ENCODE peak calls at places on chromosome 22, in seven cellular contexts. One of them, this sample, is unnamed.
A peak's percentile ranks its signal among the peaks of the same experiment; 100 is the strongest.

GRCh38 chr22:22520020-22520656 is at the start of gene ZNF280A:
- DNase-seq in endothelial cell: no peak
- DNase-seq in nephron progenitor cell: no peak
- DNase-seq in HCT116: peak; percentile 51
- DNase-seq in GM12865: no peak
- DNase-seq in chondrocyte: no peak
- DNase-seq in spleen: no peak
- DNase-seq in this sample: no peak

GRCh38 chr22:20001082-20001638 is 15.5 kb downstream of the ARVCF start:
- DNase-seq in endothelial cell: no peak
- DNase-seq in nephron progenitor cell: no peak
- DNase-seq in HCT116: no peak
- DNase-seq in GM12865: no peak
- DNase-seq in chondrocyte: peak; percentile 60
- DNase-seq in spleen: peak; percentile 53
- DNase-seq in this sample: no peak

GRCh38 chr22:21624120-21624879 is 5.5 kb downstream of the YDJC start:
- DNase-seq in endothelial cell: peak; percentile 63
- DNase-seq in nephron progenitor cell: peak; percentile 65
- DNase-seq in HCT116: no peak
- DNase-seq in GM12865: no peak
- DNase-seq in chondrocyte: no peak
- DNase-seq in spleen: no peak
- DNase-seq in this sample: peak; percentile 47

GRCh38 chr22:23402275-23403151 is 177.6 kb downstream of the IGLL1 start:
- DNase-seq in endothelial cell: peak; percentile 82
- DNase-seq in nephron progenitor cell: peak; percentile 87
- DNase-seq in HCT116: peak; percentile 66
- DNase-seq in GM12865: peak; percentile 71
- DNase-seq in chondrocyte: peak; percentile 76
- DNase-seq in spleen: peak; percentile 88
- DNase-seq in this sample: peak; percentile 82

GRCh38 chr22:50443202-50443601 is 31.6 kb downstream of the SBF1 start:
- DNase-seq in endothelial cell: no peak
- DNase-seq in nephron progenitor cell: no peak
- DNase-seq in HCT116: no peak
- DNase-seq in GM12865: no peak
- DNase-seq in chondrocyte: no peak
- DNase-seq in spleen: no peak
- DNase-seq in this sample: no peak

GRCh38 chr22:20953668-20954500 is 13.2 kb upstream of the AIFM3 start:
- DNase-seq in endothelial cell: no peak
- DNase-seq in nephron progenitor cell: no peak
- DNase-seq in HCT116: no peak
- DNase-seq in GM12865: no peak
- DNase-seq in chondrocyte: no peak
- DNase-seq in spleen: no peak
- DNase-seq in this sample: peak; percentile 97

GRCh38 chr22:21921184-21921721 is 31.4 kb downstream of the PPM1F start:
- DNase-seq in endothelial cell: no peak
- DNase-seq in nephron progenitor cell: no peak
- DNase-seq in HCT116: no peak
- DNase-seq in GM12865: no peak
- DNase-seq in chondrocyte: no peak
- DNase-seq in spleen: no peak
- DNase-seq in this sample: no peak

GRCh38 chr22:44736581-44737413 is 15.6 kb upstream of the ARHGAP8 start:
- DNase-seq in endothelial cell: no peak
- DNase-seq in nephron progenitor cell: no peak
- DNase-seq in HCT116: no peak
- DNase-seq in GM12865: no peak
- DNase-seq in chondrocyte: no peak
- DNase-seq in spleen: no peak
- DNase-seq in this sample: no peak

DNA sequence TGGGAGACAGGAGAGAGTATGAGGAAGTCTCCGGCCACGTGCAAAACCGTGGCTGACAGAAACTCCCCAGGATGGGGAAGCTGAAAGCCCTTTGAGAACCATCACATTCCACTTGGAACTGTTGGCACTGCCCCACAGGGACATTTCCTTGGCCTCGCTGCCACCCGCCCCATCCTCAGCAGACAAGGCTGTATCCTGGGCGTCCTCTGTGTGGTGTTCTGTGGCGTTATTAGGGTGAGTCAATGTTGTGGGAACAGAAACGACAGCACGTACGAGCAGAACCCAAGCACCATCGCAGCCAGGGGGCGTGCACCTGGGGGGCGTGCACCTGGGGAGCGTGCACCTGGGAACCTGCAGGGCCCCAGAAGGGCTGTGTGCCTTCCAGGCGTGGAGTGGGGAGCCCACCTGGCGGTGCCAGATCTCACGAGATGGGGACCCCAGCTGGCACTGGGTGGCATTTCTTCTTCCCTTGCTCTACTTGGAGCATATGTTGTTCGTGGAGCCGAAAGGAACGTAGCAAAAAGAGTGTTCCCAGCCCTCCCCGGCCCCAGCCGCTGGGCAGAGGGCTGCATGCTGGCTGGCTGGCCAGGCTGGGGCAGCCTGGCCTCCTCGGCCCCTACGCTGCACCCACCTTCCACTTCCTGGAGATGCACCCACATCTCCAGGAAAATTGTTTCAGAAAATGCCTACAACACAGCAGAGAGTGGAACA is 35.4 kb downstream of the NFAM1 start:
- DNase-seq in endothelial cell: no peak
- DNase-seq in nephron progenitor cell: no peak
- DNase-seq in HCT116: peak; percentile 3
- DNase-seq in GM12865: peak; percentile 39
- DNase-seq in chondrocyte: no peak
- DNase-seq in spleen: peak; percentile 92
- DNase-seq in this sample: peak; percentile 29
- TF ChIP-seq CTCF in endothelial cell: no peak
- TF ChIP-seq CTCF in nephron progenitor cell: no peak
- TF ChIP-seq CTCF in HCT116: peak; percentile 39
- TF ChIP-seq CTCF in GM12865: peak; percentile 15
- TF ChIP-seq CTCF in chondrocyte: no peak
- TF ChIP-seq CTCF in spleen: no peak
- TF ChIP-seq CTCF in this sample: peak; percentile 14

DNA sequence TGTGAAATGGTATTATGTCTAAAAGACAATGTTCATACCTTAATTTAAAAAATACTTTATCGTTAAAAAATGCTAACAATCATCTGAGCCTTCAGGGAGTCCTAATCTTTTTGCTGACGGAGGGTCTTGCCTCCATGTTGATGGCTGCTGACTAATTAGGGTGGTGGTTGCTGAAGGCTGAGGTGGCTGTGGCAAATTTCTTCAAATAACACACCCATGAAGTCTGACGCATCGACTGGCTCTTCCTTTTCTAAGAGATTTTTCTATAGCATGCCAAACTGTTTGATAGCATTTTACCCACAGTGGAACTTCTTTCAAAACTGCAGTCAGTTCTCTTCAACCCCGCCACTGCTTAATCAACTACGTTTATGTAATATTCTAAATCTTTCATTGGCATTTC is 33.6 kb downstream of the TCF20 start:
- DNase-seq in endothelial cell: no peak
- DNase-seq in nephron progenitor cell: no peak
- DNase-seq in HCT116: no peak
- DNase-seq in GM12865: no peak
- DNase-seq in chondrocyte: no peak
- DNase-seq in spleen: no peak
- DNase-seq in this sample: no peak
- TF ChIP-seq CTCF in endothelial cell: no peak
- TF ChIP-seq CTCF in nephron progenitor cell: no peak
- TF ChIP-seq CTCF in HCT116: no peak
- TF ChIP-seq CTCF in GM12865: no peak
- TF ChIP-seq CTCF in chondrocyte: no peak
- TF ChIP-seq CTCF in spleen: no peak
- TF ChIP-seq CTCF in this sample: no peak

DNA sequence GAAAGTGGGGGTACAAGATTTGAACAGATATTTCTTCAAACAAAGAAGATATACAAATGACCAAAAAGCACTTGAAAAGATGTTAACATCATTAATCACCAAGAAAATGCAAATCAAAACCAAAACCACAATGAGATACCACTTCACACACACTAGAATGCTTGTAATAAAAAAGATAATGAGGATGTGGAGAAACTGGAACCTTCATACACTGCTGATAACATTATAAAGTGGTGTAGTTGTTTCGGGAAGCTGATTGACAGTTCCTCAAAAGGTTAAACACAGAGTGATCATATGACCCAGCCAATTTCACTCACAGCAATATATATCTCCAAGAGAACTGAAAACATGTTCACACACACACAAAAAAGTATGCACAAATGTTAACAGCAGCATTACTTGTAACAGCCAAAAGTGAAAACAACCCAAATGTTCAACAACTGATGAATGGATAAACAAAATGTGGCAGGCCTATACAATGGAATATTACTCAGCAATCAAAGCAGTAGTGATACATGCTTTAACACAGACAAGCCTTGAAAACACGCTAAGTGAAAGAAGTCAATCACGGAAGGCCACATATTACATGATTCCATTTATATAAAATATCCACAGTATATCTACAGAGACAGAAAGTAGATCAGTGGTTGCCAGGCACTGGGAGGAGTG is 15.1 kb downstream of the PITPNB start:
- DNase-seq in endothelial cell: no peak
- DNase-seq in nephron progenitor cell: no peak
- DNase-seq in HCT116: no peak
- DNase-seq in GM12865: peak; percentile 39
- DNase-seq in chondrocyte: no peak
- DNase-seq in spleen: no peak
- DNase-seq in this sample: no peak
- TF ChIP-seq CTCF in endothelial cell: no peak
- TF ChIP-seq CTCF in nephron progenitor cell: no peak
- TF ChIP-seq CTCF in HCT116: no peak
- TF ChIP-seq CTCF in GM12865: no peak
- TF ChIP-seq CTCF in chondrocyte: no peak
- TF ChIP-seq CTCF in spleen: no peak
- TF ChIP-seq CTCF in this sample: no peak

GRCh38 chr22:38215156-38216038 is 13.6 kb downstream of the MAFF start:
- DNase-seq in endothelial cell: no peak
- DNase-seq in nephron progenitor cell: no peak
- DNase-seq in HCT116: no peak
- DNase-seq in GM12865: no peak
- DNase-seq in chondrocyte: no peak
- DNase-seq in spleen: no peak
- DNase-seq in this sample: no peak

GRCh38 chr22:38212442-38212841 is 10.6 kb downstream of the MAFF start:
- DNase-seq in endothelial cell: no peak
- DNase-seq in nephron progenitor cell: no peak
- DNase-seq in HCT116: no peak
- DNase-seq in GM12865: no peak
- DNase-seq in chondrocyte: no peak
- DNase-seq in spleen: no peak
- DNase-seq in this sample: no peak

GRCh38 chr22:38213319-38214247 is 11.8 kb downstream of the MAFF start:
- DNase-seq in endothelial cell: no peak
- DNase-seq in nephron progenitor cell: no peak
- DNase-seq in HCT116: no peak
- DNase-seq in GM12865: peak; percentile 56
- DNase-seq in chondrocyte: no peak
- DNase-seq in spleen: no peak
- DNase-seq in this sample: no peak

GRCh38 chr22:38211556-38211955 is 9.8 kb downstream of the MAFF start:
- DNase-seq in endothelial cell: no peak
- DNase-seq in nephron progenitor cell: no peak
- DNase-seq in HCT116: no peak
- DNase-seq in GM12865: no peak
- DNase-seq in chondrocyte: no peak
- DNase-seq in spleen: no peak
- DNase-seq in this sample: no peak

GRCh38 chr22:38214248-38215056 is 12.7 kb downstream of the MAFF start:
- DNase-seq in endothelial cell: peak; percentile 75
- DNase-seq in nephron progenitor cell: peak; percentile 88
- DNase-seq in HCT116: no peak
- DNase-seq in GM12865: peak; percentile 94
- DNase-seq in chondrocyte: no peak
- DNase-seq in spleen: peak; percentile 89
- DNase-seq in this sample: peak; percentile 72
- TF ChIP-seq CTCF in endothelial cell: no peak
- TF ChIP-seq CTCF in nephron progenitor cell: no peak
- TF ChIP-seq CTCF in HCT116: no peak
- TF ChIP-seq CTCF in GM12865: peak; percentile 13
- TF ChIP-seq CTCF in chondrocyte: peak; percentile 31
- TF ChIP-seq CTCF in spleen: no peak
- TF ChIP-seq CTCF in this sample: peak; percentile 12

GRCh38 chr22:29641781-29642355 is 38.4 kb downstream of the NF2 start:
- DNase-seq in endothelial cell: no peak
- DNase-seq in nephron progenitor cell: no peak
- DNase-seq in HCT116: no peak
- DNase-seq in GM12865: peak; percentile 27
- DNase-seq in chondrocyte: no peak
- DNase-seq in spleen: no peak
- DNase-seq in this sample: no peak
- TF ChIP-seq CTCF in endothelial cell: no peak
- TF ChIP-seq CTCF in nephron progenitor cell: no peak
- TF ChIP-seq CTCF in HCT116: no peak
- TF ChIP-seq CTCF in GM12865: no peak
- TF ChIP-seq CTCF in chondrocyte: no peak
- TF ChIP-seq CTCF in spleen: no peak
- TF ChIP-seq CTCF in this sample: no peak

GRCh38 chr22:47716890-47717615 is 954.6 kb downstream of the TBC1D22A start:
- DNase-seq in endothelial cell: no peak
- DNase-seq in nephron progenitor cell: no peak
- DNase-seq in HCT116: no peak
- DNase-seq in GM12865: no peak
- DNase-seq in chondrocyte: no peak
- DNase-seq in spleen: peak; percentile 64
- DNase-seq in this sample: no peak
- TF ChIP-seq CTCF in endothelial cell: no peak
- TF ChIP-seq CTCF in nephron progenitor cell: no peak
- TF ChIP-seq CTCF in HCT116: no peak
- TF ChIP-seq CTCF in GM12865: no peak
- TF ChIP-seq CTCF in chondrocyte: no peak
- TF ChIP-seq CTCF in spleen: no peak
- TF ChIP-seq CTCF in this sample: no peak

GRCh38 chr22:25051983-25052710 is 99.6 kb downstream of the KIAA1671 start:
- DNase-seq in endothelial cell: no peak
- DNase-seq in nephron progenitor cell: no peak
- DNase-seq in HCT116: no peak
- DNase-seq in GM12865: no peak
- DNase-seq in chondrocyte: no peak
- DNase-seq in spleen: no peak
- DNase-seq in this sample: no peak

GRCh38 chr22:25049770-25050169 is 97.3 kb downstream of the KIAA1671 start:
- DNase-seq in endothelial cell: no peak
- DNase-seq in nephron progenitor cell: no peak
- DNase-seq in HCT116: no peak
- DNase-seq in GM12865: no peak
- DNase-seq in chondrocyte: no peak
- DNase-seq in spleen: no peak
- DNase-seq in this sample: no peak

GRCh38 chr22:25048659-25049657 is 96.4 kb downstream of the KIAA1671 start:
- DNase-seq in endothelial cell: peak; percentile 68
- DNase-seq in nephron progenitor cell: peak; percentile 77
- DNase-seq in HCT116: peak; percentile 46
- DNase-seq in GM12865: peak; percentile 69
- DNase-seq in chondrocyte: peak; percentile 32
- DNase-seq in spleen: peak; percentile 83
- DNase-seq in this sample: peak; percentile 64

GRCh38 chr22:25050566-25050965 is 98.0 kb downstream of the KIAA1671 start:
- DNase-seq in endothelial cell: no peak
- DNase-seq in nephron progenitor cell: no peak
- DNase-seq in HCT116: no peak
- DNase-seq in GM12865: no peak
- DNase-seq in chondrocyte: no peak
- DNase-seq in spleen: no peak
- DNase-seq in this sample: no peak

GRCh38 chr22:25051073-25051472 is 98.6 kb downstream of the KIAA1671 start:
- DNase-seq in endothelial cell: no peak
- DNase-seq in nephron progenitor cell: no peak
- DNase-seq in HCT116: peak; percentile 23
- DNase-seq in GM12865: peak; percentile 14
- DNase-seq in chondrocyte: no peak
- DNase-seq in spleen: no peak
- DNase-seq in this sample: no peak
- TF ChIP-seq CTCF in endothelial cell: peak; percentile 68
- TF ChIP-seq CTCF in nephron progenitor cell: peak; percentile 35
- TF ChIP-seq CTCF in HCT116: peak; percentile 68
- TF ChIP-seq CTCF in GM12865: peak; percentile 46
- TF ChIP-seq CTCF in chondrocyte: peak; percentile 72
- TF ChIP-seq CTCF in spleen: no peak
- TF ChIP-seq CTCF in this sample: peak; percentile 51